ENCODE peak calls at places on chromosomes 13 and 19, in six cellular contexts. W is GM23338, H is T follicular helper cell, S is left colon, J is pancreas, D is T-helper 9 cell. V is an unnamed sample.

GRCh38 chr19:33796164-33797100 is at the start of gene KCTD15:
- DNase-seq in W (peak), H (no peak), S (peak), J (peak), D (no peak), V (peak)

GRCh38 chr13:48851707-48852106 is 124.0 kb upstream of the FNDC3A start:
- DNase-seq in W (no peak), H (no peak), S (no peak), J (no peak), D (no peak), V (no peak)

GRCh38 chr13:74197686-74198085 is 63.5 kb upstream of the KLF12 start:
- DNase-seq in W (no peak), H (no peak), S (no peak), J (no peak), D (no peak), V (no peak)

GRCh38 chr19:53246498-53246897 is 8.2 kb downstream of the ZNF677 start:
- DNase-seq in W (no peak), H (no peak), S (no peak), J (no peak), D (no peak), V (no peak)

GRCh38 chr19:30208661-30209060 is 163.5 kb upstream of the ZNF536 start:
- DNase-seq in W (no peak), H (no peak), S (no peak), J (no peak), D (no peak), V (no peak)

GRCh38 chr19:10520652-10521318 is 3.5 kb upstream of the S1PR5 start:
- DNase-seq in W (no peak), H (no peak), S (no peak), J (peak), D (no peak), V (no peak)

GRCh38 chr13:47415048-47415447 is 518.2 kb upstream of the HTR2A start:
- DNase-seq in W (no peak), H (no peak), S (no peak), J (no peak), D (no peak), V (no peak)

GRCh38 chr19:9789066-9789465 is 20.5 kb upstream of the ZNF846 start:
- DNase-seq in W (peak), H (no peak), S (no peak), J (no peak), D (no peak), V (no peak)

GRCh38 chr19:49506575-49507105 is 5.8 kb upstream of the FCGRT start:
- DNase-seq in W (peak), H (peak), S (peak), J (peak), D (peak), V (no peak)

GRCh38 chr19:35117791-35118190 is 2.2 kb downstream of the FXYD3 start:
- DNase-seq in W (no peak), H (no peak), S (peak), J (no peak), D (no peak), V (no peak)

GRCh38 chr19:53977991-53978731 is 13.3 kb upstream of the CACNG6 start:
- DNase-seq in W (peak), H (no peak), S (no peak), J (peak), D (no peak), V (no peak)

GRCh38 chr19:40090256-40091204 is at the start of gene ZNF780A:
- DNase-seq in W (peak), H (peak), S (peak), J (peak), D (peak), V (peak)

GRCh38 chr13:85508683-85509329 is 290.4 kb downstream of the SLITRK6 start:
- DNase-seq in W (peak), H (no peak), S (no peak), J (no peak), D (no peak), V (no peak)

GRCh38 chr13:23510979-23511735 is 59.1 kb upstream of the TNFRSF19 start:
- DNase-seq in W (peak), H (no peak), S (no peak), J (no peak), D (no peak), V (no peak)

GRCh38 chr13:111201304-111201940 is 86.3 kb downstream of the ARHGEF7 start:
- DNase-seq in W (no peak), H (no peak), S (no peak), J (no peak), D (no peak), V (no peak)

GRCh38 chr13:113348591-113348990 is 15.3 kb downstream of the GRTP1 start:
- DNase-seq in W (no peak), H (no peak), S (no peak), J (no peak), D (no peak), V (no peak)

GRCh38 chr19:53982611-53983010 is 8.8 kb upstream of the CACNG6 start:
- DNase-seq in W (peak), H (no peak), S (peak), J (no peak), D (no peak), V (peak)

GRCh38 chr13:43054803-43055802 is 31.7 kb downstream of the DNAJC15 start:
- DNase-seq in W (peak), H (no peak), S (peak), J (no peak), D (no peak), V (peak)

GRCh38 chr19:49056101-49056901 is 1.2 kb downstream of the CGB7 start:
- DNase-seq in W (peak), H (no peak), S (peak), J (peak), D (peak), V (peak)

GRCh38 chr13:99496322-99497142 is 4.7 kb upstream of the TM9SF2 start:
- DNase-seq in W (peak), H (peak), S (peak), J (no peak), D (peak), V (peak)

GRCh38 chr13:66069570-66069969 is 1160.6 kb downstream of the PCDH9 start:
- DNase-seq in W (no peak), H (no peak), S (no peak), J (no peak), D (no peak), V (no peak)

GRCh38 chr19:51607920-51608562 is 22.2 kb downstream of the SIGLEC5 start:
- DNase-seq in W (peak), H (peak), S (peak), J (peak), D (peak), V (peak)